ENCODE peak calls at places on chromosomes 4 and X, in four cellular contexts. B is uterus, T is PC-3, X is GM13976. Q is an unnamed sample.

GRCh38 chrX:132365490-132365889 is 123.3 kb downstream of the MBNL3 start:
- DNase-seq in B (no peak), T (no peak), X (no peak), Q (no peak)

GRCh38 chr4:182822554-182822953 is 94.6 kb downstream of the DCTD start:
- DNase-seq in B (no peak), T (no peak), X (no peak), Q (no peak)

GRCh38 chrX:8738588-8739189 is 6.8 kb upstream of the ANOS1 start:
- DNase-seq in B (no peak), T (peak), X (peak), Q (no peak)

GRCh38 chr4:7021930-7022658 is 21.1 kb upstream of the TADA2B start:
- DNase-seq in B (no peak), T (peak), X (no peak), Q (no peak)

GRCh38 chr4:146742416-146742815 is 103.7 kb downstream of the POU4F2 start:
- DNase-seq in B (no peak), T (no peak), X (no peak), Q (no peak)

GRCh38 chrX:37509349-37509748 is 62.1 kb upstream of the LANCL3 start:
- DNase-seq in B (no peak), T (peak), X (no peak), Q (no peak)

GRCh38 chr4:56803473-56803872 is 18.0 kb downstream of the SPINK2 start:
- DNase-seq in B (no peak), T (peak), X (no peak), Q (no peak)

GRCh38 chrX:121323337-121323736 is 275.9 kb downstream of the GLUD2 start:
- DNase-seq in B (no peak), T (no peak), X (no peak), Q (no peak)

GRCh38 chr4:7253806-7254205 is 61.5 kb downstream of the SORCS2 start:
- DNase-seq in B (no peak), T (no peak), X (no peak), Q (no peak)

GRCh38 chrX:151753313-151754041 is 18.9 kb downstream of the CNGA2 start:
- DNase-seq in B (peak), T (peak), X (peak), Q (peak)

GRCh38 chr4:138050601-138051000 is 191.5 kb downstream of the SLC7A11 start:
- DNase-seq in B (no peak), T (no peak), X (no peak), Q (no peak)

GRCh38 chrX:71637848-71638247 is 19.5 kb upstream of the CXCR3 start:
- DNase-seq in B (no peak), T (peak), X (no peak), Q (no peak)

GRCh38 chr4:73832651-73833237 is 3.7 kb upstream of the CXCL6 start:
- DNase-seq in B (no peak), T (peak), X (no peak), Q (no peak)

GRCh38 chrX:75746891-75747639 is 38.0 kb downstream of the MAGEE2 start:
- DNase-seq in B (peak), T (peak), X (peak), Q (no peak)

GRCh38 chr4:109588176-109588575 is 28.1 kb downstream of the MCUB start:
- DNase-seq in B (no peak), T (no peak), X (peak), Q (peak)

GRCh38 chr4:20217951-20218350 is 33.8 kb upstream of the SLIT2 start:
- DNase-seq in B (no peak), T (peak), X (no peak), Q (no peak)

GRCh38 chr4:78581626-78582025 is 30.1 kb downstream of the ANXA3 start:
- DNase-seq in B (no peak), T (no peak), X (no peak), Q (no peak)

GRCh38 chr4:83618431-83618830 is 82.5 kb downstream of the GPAT3 start:
- DNase-seq in B (no peak), T (peak), X (no peak), Q (no peak)

GRCh38 chrX:21493226-21493850 is 119.1 kb downstream of the CNKSR2 start:
- DNase-seq in B (no peak), T (peak), X (no peak), Q (no peak)

GRCh38 chrX:41923925-41924693 is 755 bp upstream of the CASK start:
- DNase-seq in B (no peak), T (peak), X (peak), Q (peak)

GRCh38 chrX:64805683-64806082 is 170.6 kb downstream of the ZC4H2 start:
- DNase-seq in B (no peak), T (peak), X (no peak), Q (no peak)

GRCh38 chr4:7909966-7910720 is 29.5 kb downstream of the AFAP1 start:
- DNase-seq in B (peak), T (peak), X (no peak), Q (no peak)

GRCh38 chr4:7291372-7292135 is 99.2 kb downstream of the SORCS2 start:
- DNase-seq in B (peak), T (no peak), X (no peak), Q (no peak)

GRCh38 chrX:109448539-109448938 is 33.3 kb downstream of the GUCY2F start:
- DNase-seq in B (no peak), T (no peak), X (no peak), Q (no peak)

GRCh38 chrX:74232859-74233258 is 71.1 kb upstream of the ZCCHC13 start:
- DNase-seq in B (no peak), T (peak), X (no peak), Q (no peak)

GRCh38 chr4:109032676-109033075 is 269.8 kb downstream of the COL25A1 start:
- DNase-seq in B (no peak), T (no peak), X (no peak), Q (no peak)

GRCh38 chr4:108762559-108763225 is at the start of gene ETNPPL:
- DNase-seq in B (no peak), T (peak), X (peak), Q (no peak)

GRCh38 chr4:118981171-118981838 is 92.7 kb downstream of the SYNPO2 start:
- DNase-seq in B (no peak), T (no peak), X (no peak), Q (no peak)

GRCh38 chrX:18650662-18651061 is 21.2 kb downstream of the RS1 start:
- DNase-seq in B (no peak), T (no peak), X (no peak), Q (no peak)

GRCh38 chr4:139523076-139523475 is 32.9 kb downstream of the SETD7 start:
- DNase-seq in B (no peak), T (peak), X (no peak), Q (no peak)

DNA sequence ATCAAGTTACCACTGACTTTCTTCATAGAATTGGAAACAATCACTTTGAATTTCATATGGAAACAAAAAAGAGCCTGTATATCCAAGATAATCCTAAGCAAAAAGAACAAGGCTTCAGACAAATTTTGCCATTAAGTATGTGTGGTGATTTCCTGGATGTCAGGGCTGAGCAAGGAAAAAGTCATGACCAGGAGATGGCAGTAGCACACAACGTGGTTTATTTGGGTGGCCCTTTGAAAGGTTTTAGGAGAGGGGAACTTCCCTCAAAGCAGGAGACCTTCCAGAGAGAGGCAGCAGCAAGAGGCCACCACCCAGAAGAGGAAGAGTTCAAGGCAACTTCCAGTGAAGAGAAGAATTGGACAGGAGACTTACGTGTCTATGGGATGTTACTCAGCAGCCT is 18.1 kb upstream of the ZXDB start:
- DNase-seq in B (no peak), T (peak), X (no peak), Q (no peak)
- TF ChIP-seq CTCF in B (no peak), T (peak), X (no peak), Q (peak)

GRCh38 chr4:3452376-3452775 is 10.6 kb downstream of the HGFAC start:
- DNase-seq in B (no peak), T (peak), X (no peak), Q (no peak)
- TF ChIP-seq CTCF in B (no peak), T (peak), X (no peak), Q (peak)

GRCh38 chr4:115121351-115122043 is 8.1 kb upstream of the NDST4 start:
- DNase-seq in B (no peak), T (no peak), X (no peak), Q (no peak)

DNA sequence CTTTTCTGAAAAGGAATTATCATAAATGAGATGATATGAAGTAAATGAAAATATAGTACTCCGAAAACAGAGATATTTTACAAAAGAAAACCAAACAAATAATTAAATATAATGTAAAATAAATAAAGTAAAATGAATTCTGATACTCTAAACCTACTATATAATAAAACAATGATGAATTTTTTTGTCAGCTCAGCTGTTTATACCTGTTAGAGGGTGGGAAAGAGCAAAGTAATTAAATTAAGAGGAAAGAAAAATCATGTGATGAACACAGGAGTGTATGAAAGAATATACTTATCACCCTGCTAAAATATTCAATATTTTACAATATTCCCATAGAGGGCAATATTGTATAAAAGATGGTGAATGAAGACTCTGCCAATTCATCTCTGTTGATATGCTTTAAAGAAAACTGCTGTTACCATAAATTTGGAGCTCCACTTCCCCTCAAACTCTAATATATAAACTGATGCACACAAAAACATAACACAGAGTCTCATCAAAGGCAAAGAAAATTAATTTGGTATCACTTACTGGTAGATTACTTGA is 6.5 kb upstream of the NDST4 start:
- DNase-seq in B (no peak), T (no peak), X (no peak), Q (no peak)
- TF ChIP-seq CTCF in B (no peak), T (peak), X (no peak), Q (no peak)

GRCh38 chrX:40539214-40540142 is 41.3 kb upstream of the ATP6AP2 start:
- DNase-seq in B (peak), T (no peak), X (peak), Q (peak)
- TF ChIP-seq CTCF in B (no peak), T (no peak), X (peak), Q (peak)

GRCh38 chr4:121666091-121666679 is 30.6 kb downstream of the ANXA5 start:
- DNase-seq in B (peak), T (no peak), X (no peak), Q (no peak)
- TF ChIP-seq CTCF in B (no peak), T (no peak), X (no peak), Q (no peak)

GRCh38 chr4:188781655-188782054 is 642.4 kb downstream of the TRIML1 start:
- DNase-seq in B (no peak), T (peak), X (no peak), Q (no peak)
- TF ChIP-seq CTCF in B (no peak), T (peak), X (no peak), Q (no peak)

DNA sequence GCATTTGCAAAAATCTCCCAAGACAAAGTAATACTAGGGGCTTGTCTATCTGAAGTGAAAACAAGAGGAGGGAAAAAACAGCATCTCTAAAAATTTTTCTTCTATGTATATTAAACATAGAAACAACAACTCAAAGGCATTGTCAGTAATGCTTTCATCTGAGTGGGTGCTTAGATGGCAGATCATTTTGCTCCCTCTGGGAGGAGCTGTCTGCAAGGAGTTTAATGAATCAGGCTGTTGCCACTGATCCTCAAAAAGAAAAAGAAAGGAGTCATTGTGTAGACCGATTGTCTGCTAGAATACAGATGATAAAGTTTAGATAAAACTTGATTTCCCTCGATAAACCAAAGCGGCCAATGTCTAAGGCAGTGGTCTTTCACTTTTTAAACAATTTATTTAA is 49.7 kb upstream of the KLHL8 start:
- DNase-seq in B (no peak), T (peak), X (no peak), Q (no peak)
- TF ChIP-seq CTCF in B (peak), T (peak), X (no peak), Q (peak)

DNA sequence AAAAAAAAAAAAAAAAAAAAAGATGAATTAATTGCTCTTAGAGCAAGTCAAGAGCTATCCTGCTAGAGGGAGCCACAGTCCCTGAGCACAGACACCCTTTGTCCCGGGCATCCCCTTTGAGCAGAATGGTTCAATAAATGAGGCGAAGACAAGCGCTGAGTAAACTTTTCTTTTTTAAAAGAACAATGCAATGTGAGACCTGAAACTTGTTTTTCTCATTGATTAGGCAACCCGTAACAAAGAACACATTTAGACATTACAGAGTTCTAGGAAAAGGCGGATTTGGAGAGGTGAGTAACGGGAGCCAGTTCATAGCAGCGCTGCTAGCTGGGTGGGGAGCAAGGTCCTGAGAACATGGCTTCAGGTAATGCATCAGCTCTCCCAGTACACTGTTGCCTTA is 46.1 kb downstream of the GRK4 start:
- DNase-seq in B (no peak), T (no peak), X (peak), Q (peak)
- TF ChIP-seq CTCF in B (no peak), T (peak), X (peak), Q (peak)